ENCODE peak calls at places on chromosomes 7 and 10, in six cellular contexts. One of them, this sample, is unnamed.

GRCh38 chr7:102974366-102975236 is 61.8 kb downstream of the LRRC17 start:
- DNase-seq in DND-41: no peak
- DNase-seq in heart left ventricle: no peak
- DNase-seq in IMR-90: no peak
- DNase-seq in thoracic aorta: no peak
- DNase-seq in fibroblast of lung: no peak
- DNase-seq in this sample: peak

GRCh38 chr7:30068117-30068516 is 39.9 kb downstream of the PLEKHA8 start:
- DNase-seq in thoracic aorta: no peak
- DNase-seq in heart left ventricle: no peak
- DNase-seq in DND-41: no peak
- DNase-seq in fibroblast of lung: peak
- DNase-seq in IMR-90: peak
- DNase-seq in this sample: no peak

GRCh38 chr7:121079425-121080169 is 91.1 kb downstream of the CPED1 start:
- DNase-seq in fibroblast of lung: peak
- DNase-seq in thoracic aorta: no peak
- DNase-seq in heart left ventricle: no peak
- DNase-seq in IMR-90: peak
- DNase-seq in DND-41: no peak
- DNase-seq in this sample: no peak

GRCh38 chr7:144001543-144001942 is 1.4 kb downstream of the OR6B1 start:
- DNase-seq in thoracic aorta: no peak
- DNase-seq in fibroblast of lung: no peak
- DNase-seq in DND-41: no peak
- DNase-seq in IMR-90: no peak
- DNase-seq in heart left ventricle: no peak
- DNase-seq in this sample: no peak

GRCh38 chr7:102464577-102465280 is at the start of the genes ALKBH4 and LRWD1:
- DNase-seq in thoracic aorta: peak
- DNase-seq in heart left ventricle: peak
- DNase-seq in IMR-90: peak
- DNase-seq in fibroblast of lung: peak
- DNase-seq in DND-41: peak
- DNase-seq in this sample: peak

GRCh38 chr7:1727812-1728570 is 57.9 kb downstream of the ELFN1 start:
- DNase-seq in fibroblast of lung: no peak
- DNase-seq in IMR-90: no peak
- DNase-seq in DND-41: no peak
- DNase-seq in thoracic aorta: no peak
- DNase-seq in heart left ventricle: no peak
- DNase-seq in this sample: no peak

GRCh38 chr10:21402606-21403083 is 122.8 kb downstream of the SKIDA1 start:
- DNase-seq in DND-41: no peak
- DNase-seq in IMR-90: peak
- DNase-seq in heart left ventricle: no peak
- DNase-seq in thoracic aorta: no peak
- DNase-seq in fibroblast of lung: peak
- DNase-seq in this sample: no peak

GRCh38 chr10:33273295-33274002 is 61.0 kb downstream of the NRP1 start:
- DNase-seq in heart left ventricle: peak
- DNase-seq in thoracic aorta: peak
- DNase-seq in DND-41: no peak
- DNase-seq in IMR-90: peak
- DNase-seq in fibroblast of lung: peak
- DNase-seq in this sample: peak

GRCh38 chr10:124063736-124064135 is 29.7 kb downstream of the CHST15 start:
- DNase-seq in fibroblast of lung: peak
- DNase-seq in IMR-90: peak
- DNase-seq in DND-41: peak
- DNase-seq in heart left ventricle: no peak
- DNase-seq in thoracic aorta: no peak
- DNase-seq in this sample: no peak

GRCh38 chr7:116691664-116692063 is 19.7 kb downstream of the MET start:
- DNase-seq in fibroblast of lung: peak
- DNase-seq in thoracic aorta: no peak
- DNase-seq in heart left ventricle: no peak
- DNase-seq in IMR-90: no peak
- DNase-seq in DND-41: no peak
- DNase-seq in this sample: no peak

GRCh38 chr7:16646427-16647081 is 573 bp downstream of the BZW2 start:
- DNase-seq in heart left ventricle: no peak
- DNase-seq in fibroblast of lung: peak
- DNase-seq in thoracic aorta: no peak
- DNase-seq in DND-41: peak
- DNase-seq in IMR-90: no peak
- DNase-seq in this sample: no peak

GRCh38 chr10:129772472-129773358 is 191.4 kb downstream of the EBF3 start:
- DNase-seq in IMR-90: no peak
- DNase-seq in DND-41: no peak
- DNase-seq in fibroblast of lung: no peak
- DNase-seq in heart left ventricle: no peak
- DNase-seq in thoracic aorta: no peak
- DNase-seq in this sample: no peak

GRCh38 chr10:6692856-6693255 is 112.8 kb upstream of the PRKCQ start:
- DNase-seq in thoracic aorta: no peak
- DNase-seq in DND-41: no peak
- DNase-seq in fibroblast of lung: no peak
- DNase-seq in heart left ventricle: no peak
- DNase-seq in IMR-90: no peak
- DNase-seq in this sample: no peak

GRCh38 chr10:104638861-104639594 is 2.1 kb upstream of the SORCS3 start:
- DNase-seq in DND-41: no peak
- DNase-seq in fibroblast of lung: no peak
- DNase-seq in thoracic aorta: no peak
- DNase-seq in IMR-90: no peak
- DNase-seq in heart left ventricle: no peak
- DNase-seq in this sample: no peak

GRCh38 chr10:52729259-52730104 is 43.1 kb downstream of the MBL2 start:
- DNase-seq in fibroblast of lung: peak
- DNase-seq in IMR-90: peak
- DNase-seq in DND-41: no peak
- DNase-seq in heart left ventricle: no peak
- DNase-seq in thoracic aorta: no peak
- DNase-seq in this sample: no peak

GRCh38 chr7:128448751-128449300 is 6.9 kb upstream of the HILPDA start:
- DNase-seq in heart left ventricle: no peak
- DNase-seq in DND-41: no peak
- DNase-seq in fibroblast of lung: no peak
- DNase-seq in thoracic aorta: no peak
- DNase-seq in IMR-90: no peak
- DNase-seq in this sample: no peak

GRCh38 chr10:14513061-14513460 is 182.3 kb upstream of the FRMD4A start:
- DNase-seq in IMR-90: no peak
- DNase-seq in thoracic aorta: no peak
- DNase-seq in DND-41: no peak
- DNase-seq in fibroblast of lung: no peak
- DNase-seq in heart left ventricle: no peak
- DNase-seq in this sample: no peak

GRCh38 chr10:24331457-24331856 is 122.5 kb downstream of the KIAA1217 start:
- DNase-seq in thoracic aorta: no peak
- DNase-seq in heart left ventricle: no peak
- DNase-seq in fibroblast of lung: peak
- DNase-seq in DND-41: no peak
- DNase-seq in IMR-90: peak
- DNase-seq in this sample: no peak

GRCh38 chr10:14904316-14904732 is 25.7 kb downstream of the SUV39H2 start:
- DNase-seq in fibroblast of lung: peak
- DNase-seq in DND-41: no peak
- DNase-seq in heart left ventricle: no peak
- DNase-seq in IMR-90: peak
- DNase-seq in thoracic aorta: no peak
- DNase-seq in this sample: no peak

GRCh38 chr10:95792874-95793285 is 36.9 kb downstream of the ENTPD1 start:
- DNase-seq in IMR-90: peak
- DNase-seq in heart left ventricle: no peak
- DNase-seq in fibroblast of lung: peak
- DNase-seq in thoracic aorta: no peak
- DNase-seq in DND-41: no peak
- DNase-seq in this sample: no peak

GRCh38 chr10:33798754-33799153 is 464.3 kb upstream of the NRP1 start:
- DNase-seq in thoracic aorta: no peak
- DNase-seq in fibroblast of lung: no peak
- DNase-seq in DND-41: no peak
- DNase-seq in IMR-90: no peak
- DNase-seq in heart left ventricle: no peak
- DNase-seq in this sample: no peak

GRCh38 chr10:80290474-80291220 is 1.2 kb upstream of the MAT1A start:
- DNase-seq in IMR-90: no peak
- DNase-seq in fibroblast of lung: no peak
- DNase-seq in DND-41: no peak
- DNase-seq in heart left ventricle: no peak
- DNase-seq in thoracic aorta: no peak
- DNase-seq in this sample: no peak

GRCh38 chr7:50690541-50691011 is 92.1 kb downstream of the GRB10 start:
- DNase-seq in DND-41: no peak
- DNase-seq in heart left ventricle: no peak
- DNase-seq in IMR-90: no peak
- DNase-seq in thoracic aorta: no peak
- DNase-seq in fibroblast of lung: no peak
- DNase-seq in this sample: no peak

GRCh38 chr7:100013328-100013676 is 2.1 kb upstream of the ZKSCAN1 start:
- DNase-seq in IMR-90: no peak
- DNase-seq in heart left ventricle: no peak
- DNase-seq in thoracic aorta: no peak
- DNase-seq in DND-41: no peak
- DNase-seq in fibroblast of lung: no peak
- DNase-seq in this sample: no peak

GRCh38 chr7:156368053-156368452 is 272.5 kb upstream of the RNF32 start:
- DNase-seq in DND-41: no peak
- DNase-seq in thoracic aorta: no peak
- DNase-seq in IMR-90: no peak
- DNase-seq in heart left ventricle: no peak
- DNase-seq in fibroblast of lung: no peak
- DNase-seq in this sample: no peak

GRCh38 chr10:12412671-12413368 is 63.5 kb downstream of the CAMK1D start:
- DNase-seq in DND-41: peak
- DNase-seq in fibroblast of lung: no peak
- DNase-seq in IMR-90: no peak
- DNase-seq in thoracic aorta: no peak
- DNase-seq in heart left ventricle: no peak
- DNase-seq in this sample: no peak

GRCh38 chr10:43863859-43864591 is 215.3 kb upstream of the ZNF32 start:
- DNase-seq in fibroblast of lung: peak
- DNase-seq in heart left ventricle: no peak
- DNase-seq in thoracic aorta: no peak
- DNase-seq in DND-41: no peak
- DNase-seq in IMR-90: peak
- DNase-seq in this sample: no peak

GRCh38 chr10:7672366-7673134 is 5.8 kb upstream of the ITIH5 start:
- DNase-seq in fibroblast of lung: no peak
- DNase-seq in heart left ventricle: no peak
- DNase-seq in thoracic aorta: no peak
- DNase-seq in DND-41: no peak
- DNase-seq in IMR-90: no peak
- DNase-seq in this sample: peak

GRCh38 chr7:82443044-82443800 is at the start of gene CACNA2D1:
- DNase-seq in thoracic aorta: no peak
- DNase-seq in fibroblast of lung: no peak
- DNase-seq in DND-41: no peak
- DNase-seq in IMR-90: no peak
- DNase-seq in heart left ventricle: peak
- DNase-seq in this sample: peak
- H3K27ac ChIP-seq in thoracic aorta: peak
- H3K27ac ChIP-seq in fibroblast of lung: peak
- H3K27ac ChIP-seq in DND-41: no peak
- H3K27ac ChIP-seq in IMR-90: peak
- H3K27ac ChIP-seq in heart left ventricle: peak
- H3K27ac ChIP-seq in this sample: peak

GRCh38 chr7:23372671-23373070 is 73.5 kb downstream of the MALSU1 start:
- DNase-seq in heart left ventricle: no peak
- DNase-seq in IMR-90: no peak
- DNase-seq in fibroblast of lung: no peak
- DNase-seq in thoracic aorta: no peak
- DNase-seq in DND-41: no peak
- DNase-seq in this sample: no peak
- H3K4me3 ChIP-seq in heart left ventricle: no peak
- H3K4me3 ChIP-seq in IMR-90: no peak
- H3K4me3 ChIP-seq in fibroblast of lung: no peak
- H3K4me3 ChIP-seq in thoracic aorta: no peak
- H3K4me3 ChIP-seq in DND-41: no peak
- H3K4me3 ChIP-seq in this sample: no peak

DNA sequence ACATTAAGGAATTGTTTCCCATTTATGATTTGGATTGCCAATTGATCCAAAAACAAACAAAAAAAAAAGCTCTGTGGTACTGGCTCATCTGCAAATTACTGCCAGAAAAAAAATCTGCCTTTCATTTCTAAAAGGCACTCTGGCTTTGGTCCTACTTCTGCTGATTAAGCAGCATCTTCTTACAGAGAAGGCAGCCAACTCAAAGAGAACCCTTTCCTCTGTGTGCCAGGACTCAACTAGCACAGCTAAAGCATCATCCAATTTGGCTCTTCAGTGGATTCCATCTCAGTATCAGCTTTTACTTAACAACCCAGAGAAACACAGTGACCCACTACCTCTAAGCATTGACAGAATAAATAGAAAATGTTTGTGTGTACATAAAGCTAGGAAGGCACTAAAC is 80.6 kb downstream of the GSAP start:
- DNase-seq in IMR-90: no peak
- DNase-seq in heart left ventricle: no peak
- DNase-seq in DND-41: no peak
- DNase-seq in thoracic aorta: no peak
- DNase-seq in fibroblast of lung: no peak
- DNase-seq in this sample: no peak
- H3K27ac ChIP-seq in IMR-90: no peak
- H3K27ac ChIP-seq in heart left ventricle: peak
- H3K27ac ChIP-seq in DND-41: no peak
- H3K27ac ChIP-seq in thoracic aorta: no peak
- H3K27ac ChIP-seq in fibroblast of lung: no peak
- H3K27ac ChIP-seq in this sample: no peak

DNA sequence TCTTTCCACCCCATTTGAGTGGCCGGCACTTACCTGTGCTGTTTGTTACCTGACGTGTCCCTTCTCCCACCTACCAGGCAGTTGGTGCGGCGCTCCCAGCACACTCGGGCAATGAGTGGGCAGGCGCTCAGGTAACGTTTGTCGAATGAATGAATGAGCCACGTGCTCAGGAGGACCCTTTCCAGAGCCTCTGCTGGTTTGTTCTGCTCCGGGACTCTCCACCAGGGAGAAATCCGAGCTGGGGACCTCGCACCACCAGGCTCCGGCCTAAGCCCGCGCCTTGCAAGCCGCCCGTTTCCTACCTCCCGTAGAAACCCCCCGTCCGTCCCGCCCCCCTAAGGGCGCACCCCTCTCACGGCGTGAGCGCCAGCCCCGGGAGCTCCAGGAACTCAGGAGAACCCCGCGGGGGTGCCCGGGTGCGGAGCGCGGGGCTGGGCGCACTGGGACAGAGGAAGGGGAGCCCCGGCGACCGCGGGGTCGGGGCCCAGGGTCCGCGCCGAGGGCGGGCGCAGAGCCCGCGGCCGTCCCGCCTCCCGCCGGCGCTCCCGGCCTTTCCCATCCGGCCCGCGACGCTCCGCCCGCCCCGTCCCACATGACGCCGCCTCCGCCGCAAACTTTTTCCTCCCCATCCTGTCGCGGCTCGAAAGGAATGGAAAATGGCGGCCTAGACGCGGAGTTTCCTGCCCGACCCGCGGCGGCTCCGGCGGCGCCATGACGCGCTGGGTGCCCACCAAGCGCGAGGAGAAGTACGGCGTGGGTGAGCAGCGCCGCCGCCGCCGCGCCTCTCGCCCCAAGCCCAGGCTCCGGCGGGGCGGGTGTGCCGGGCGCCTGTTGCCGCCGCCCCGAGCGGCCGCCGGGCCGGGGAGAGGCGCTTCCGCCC is at the start of gene DOCK1:
- DNase-seq in DND-41: no peak
- DNase-seq in fibroblast of lung: peak
- DNase-seq in heart left ventricle: peak
- DNase-seq in thoracic aorta: no peak
- DNase-seq in IMR-90: peak
- DNase-seq in this sample: peak
- H3K4me3 ChIP-seq in DND-41: no peak
- H3K4me3 ChIP-seq in fibroblast of lung: peak
- H3K4me3 ChIP-seq in heart left ventricle: peak
- H3K4me3 ChIP-seq in thoracic aorta: peak
- H3K4me3 ChIP-seq in IMR-90: peak
- H3K4me3 ChIP-seq in this sample: peak